ENCODE peak calls at places on chromosomes 4 and X, in nine cellular contexts. One of them, this sample, is unnamed.

GRCh38 chr4:105963461-105964400 is 68.5 kb downstream of the NPNT start:
- DNase-seq in A549: no peak
- DNase-seq in heart left ventricle: no peak
- DNase-seq in BJ: no peak
- DNase-seq in retinal pigment epithelial cell: peak
- DNase-seq in AG09309: no peak
- DNase-seq in cardiac fibroblast: no peak
- DNase-seq in B cell: no peak
- DNase-seq in upper lobe of right lung: no peak
- DNase-seq in this sample: no peak

GRCh38 chr4:146398896-146399443 is 122.8 kb downstream of the SLC10A7 start:
- DNase-seq in A549: no peak
- DNase-seq in heart left ventricle: no peak
- DNase-seq in BJ: no peak
- DNase-seq in retinal pigment epithelial cell: no peak
- DNase-seq in AG09309: no peak
- DNase-seq in cardiac fibroblast: no peak
- DNase-seq in B cell: no peak
- DNase-seq in upper lobe of right lung: no peak
- DNase-seq in this sample: no peak

GRCh38 chr4:184203300-184203699 is 14.4 kb downstream of the ENPP6 start:
- DNase-seq in A549: no peak
- DNase-seq in heart left ventricle: no peak
- DNase-seq in BJ: no peak
- DNase-seq in retinal pigment epithelial cell: no peak
- DNase-seq in AG09309: no peak
- DNase-seq in cardiac fibroblast: no peak
- DNase-seq in B cell: no peak
- DNase-seq in upper lobe of right lung: no peak
- DNase-seq in this sample: no peak

GRCh38 chr4:142846105-142846728 is at the start of gene INPP4B:
- DNase-seq in A549: peak
- DNase-seq in heart left ventricle: peak
- DNase-seq in BJ: no peak
- DNase-seq in retinal pigment epithelial cell: peak
- DNase-seq in AG09309: no peak
- DNase-seq in cardiac fibroblast: peak
- DNase-seq in B cell: no peak
- DNase-seq in upper lobe of right lung: peak
- DNase-seq in this sample: peak

GRCh38 chr4:176906693-176907092 is 114.0 kb upstream of the VEGFC start:
- DNase-seq in A549: no peak
- DNase-seq in heart left ventricle: no peak
- DNase-seq in BJ: no peak
- DNase-seq in retinal pigment epithelial cell: no peak
- DNase-seq in AG09309: no peak
- DNase-seq in cardiac fibroblast: no peak
- DNase-seq in B cell: no peak
- DNase-seq in upper lobe of right lung: no peak
- DNase-seq in this sample: no peak

GRCh38 chr4:99537674-99538073 is 26.2 kb downstream of the TRMT10A start:
- DNase-seq in A549: no peak
- DNase-seq in heart left ventricle: no peak
- DNase-seq in BJ: no peak
- DNase-seq in retinal pigment epithelial cell: no peak
- DNase-seq in AG09309: no peak
- DNase-seq in cardiac fibroblast: no peak
- DNase-seq in B cell: no peak
- DNase-seq in upper lobe of right lung: no peak
- DNase-seq in this sample: no peak

GRCh38 chr4:146495277-146495676 is 26.5 kb downstream of the SLC10A7 start:
- DNase-seq in A549: no peak
- DNase-seq in heart left ventricle: no peak
- DNase-seq in BJ: no peak
- DNase-seq in retinal pigment epithelial cell: no peak
- DNase-seq in AG09309: no peak
- DNase-seq in cardiac fibroblast: peak
- DNase-seq in B cell: no peak
- DNase-seq in upper lobe of right lung: no peak
- DNase-seq in this sample: peak

GRCh38 chr4:188076169-188076568 is 33.2 kb downstream of the TRIML2 start:
- DNase-seq in A549: no peak
- DNase-seq in heart left ventricle: no peak
- DNase-seq in BJ: no peak
- DNase-seq in retinal pigment epithelial cell: no peak
- DNase-seq in AG09309: no peak
- DNase-seq in cardiac fibroblast: no peak
- DNase-seq in B cell: no peak
- DNase-seq in upper lobe of right lung: no peak
- DNase-seq in this sample: no peak

GRCh38 chrX:300334-300733 is 18.3 kb downstream of the GTPBP6 start:
- DNase-seq in A549: no peak
- DNase-seq in heart left ventricle: no peak
- DNase-seq in BJ: no peak
- DNase-seq in retinal pigment epithelial cell: no peak
- DNase-seq in AG09309: no peak
- DNase-seq in cardiac fibroblast: no peak
- DNase-seq in B cell: no peak
- DNase-seq in upper lobe of right lung: no peak
- DNase-seq in this sample: no peak

GRCh38 chrX:37818031-37818430 is 29.3 kb downstream of the DYNLT3 start:
- DNase-seq in A549: no peak
- DNase-seq in heart left ventricle: no peak
- DNase-seq in BJ: no peak
- DNase-seq in retinal pigment epithelial cell: no peak
- DNase-seq in AG09309: no peak
- DNase-seq in cardiac fibroblast: no peak
- DNase-seq in B cell: peak
- DNase-seq in upper lobe of right lung: no peak
- DNase-seq in this sample: no peak

GRCh38 chrX:11341274-11342256 is 48.4 kb downstream of the AMELX start:
- DNase-seq in A549: peak
- DNase-seq in heart left ventricle: peak
- DNase-seq in BJ: peak
- DNase-seq in retinal pigment epithelial cell: peak
- DNase-seq in AG09309: peak
- DNase-seq in cardiac fibroblast: peak
- DNase-seq in B cell: peak
- DNase-seq in upper lobe of right lung: peak
- DNase-seq in this sample: peak

GRCh38 chr4:5142726-5143125 is 91.4 kb downstream of the STK32B start:
- DNase-seq in A549: peak
- DNase-seq in heart left ventricle: no peak
- DNase-seq in BJ: no peak
- DNase-seq in retinal pigment epithelial cell: no peak
- DNase-seq in AG09309: no peak
- DNase-seq in cardiac fibroblast: peak
- DNase-seq in B cell: no peak
- DNase-seq in upper lobe of right lung: no peak
- DNase-seq in this sample: peak

GRCh38 chr4:153181293-153182080 is 22.8 kb upstream of the TRIM2 start:
- DNase-seq in A549: no peak
- DNase-seq in heart left ventricle: no peak
- DNase-seq in BJ: peak
- DNase-seq in retinal pigment epithelial cell: no peak
- DNase-seq in AG09309: no peak
- DNase-seq in cardiac fibroblast: no peak
- DNase-seq in B cell: no peak
- DNase-seq in upper lobe of right lung: no peak
- DNase-seq in this sample: peak

GRCh38 chr4:153547520-153547919 is 81.4 kb downstream of the TMEM131L start:
- DNase-seq in A549: no peak
- DNase-seq in heart left ventricle: no peak
- DNase-seq in BJ: no peak
- DNase-seq in retinal pigment epithelial cell: no peak
- DNase-seq in AG09309: no peak
- DNase-seq in cardiac fibroblast: no peak
- DNase-seq in B cell: no peak
- DNase-seq in upper lobe of right lung: no peak
- DNase-seq in this sample: no peak

GRCh38 chr4:783133-783541 is 42.8 kb downstream of the CPLX1 start:
- DNase-seq in A549: no peak
- DNase-seq in heart left ventricle: no peak
- DNase-seq in BJ: no peak
- DNase-seq in retinal pigment epithelial cell: no peak
- DNase-seq in AG09309: no peak
- DNase-seq in cardiac fibroblast: no peak
- DNase-seq in B cell: no peak
- DNase-seq in upper lobe of right lung: no peak
- DNase-seq in this sample: no peak

GRCh38 chr4:99190336-99190735 is 28.7 kb downstream of the ADH6 start:
- DNase-seq in A549: no peak
- DNase-seq in heart left ventricle: no peak
- DNase-seq in BJ: no peak
- DNase-seq in retinal pigment epithelial cell: no peak
- DNase-seq in AG09309: no peak
- DNase-seq in cardiac fibroblast: no peak
- DNase-seq in B cell: no peak
- DNase-seq in upper lobe of right lung: no peak
- DNase-seq in this sample: no peak

GRCh38 chr4:73608677-73609594 is 11.3 kb downstream of the RASSF6 start:
- DNase-seq in A549: peak
- DNase-seq in heart left ventricle: no peak
- DNase-seq in BJ: no peak
- DNase-seq in retinal pigment epithelial cell: no peak
- DNase-seq in AG09309: peak
- DNase-seq in cardiac fibroblast: peak
- DNase-seq in B cell: no peak
- DNase-seq in upper lobe of right lung: no peak
- DNase-seq in this sample: peak

GRCh38 chr4:115945026-115945425 is 831.6 kb upstream of the NDST4 start:
- DNase-seq in A549: no peak
- DNase-seq in heart left ventricle: no peak
- DNase-seq in BJ: no peak
- DNase-seq in retinal pigment epithelial cell: no peak
- DNase-seq in AG09309: no peak
- DNase-seq in cardiac fibroblast: no peak
- DNase-seq in B cell: no peak
- DNase-seq in upper lobe of right lung: no peak
- DNase-seq in this sample: no peak

GRCh38 chr4:151166662-151167061 is 67.2 kb downstream of the RPS3A start:
- DNase-seq in A549: no peak
- DNase-seq in heart left ventricle: no peak
- DNase-seq in BJ: no peak
- DNase-seq in retinal pigment epithelial cell: no peak
- DNase-seq in AG09309: no peak
- DNase-seq in cardiac fibroblast: no peak
- DNase-seq in B cell: no peak
- DNase-seq in upper lobe of right lung: no peak
- DNase-seq in this sample: no peak

GRCh38 chr4:108754327-108754726 is 8.5 kb downstream of the ETNPPL start:
- DNase-seq in A549: no peak
- DNase-seq in heart left ventricle: no peak
- DNase-seq in BJ: no peak
- DNase-seq in retinal pigment epithelial cell: no peak
- DNase-seq in AG09309: no peak
- DNase-seq in cardiac fibroblast: no peak
- DNase-seq in B cell: no peak
- DNase-seq in upper lobe of right lung: no peak
- DNase-seq in this sample: no peak

GRCh38 chr4:22625301-22625700 is 67.4 kb upstream of the GBA3 start:
- DNase-seq in A549: no peak
- DNase-seq in heart left ventricle: no peak
- DNase-seq in BJ: no peak
- DNase-seq in retinal pigment epithelial cell: no peak
- DNase-seq in AG09309: no peak
- DNase-seq in cardiac fibroblast: no peak
- DNase-seq in B cell: no peak
- DNase-seq in upper lobe of right lung: no peak
- DNase-seq in this sample: no peak

GRCh38 chrX:55450259-55450658 is 1.7 kb upstream of the MAGEH1 start:
- DNase-seq in A549: peak
- DNase-seq in heart left ventricle: no peak
- DNase-seq in BJ: no peak
- DNase-seq in retinal pigment epithelial cell: no peak
- DNase-seq in AG09309: no peak
- DNase-seq in cardiac fibroblast: peak
- DNase-seq in B cell: no peak
- DNase-seq in upper lobe of right lung: no peak
- DNase-seq in this sample: no peak

GRCh38 chr4:98994474-98995182 is 893 bp upstream of the METAP1 start:
- DNase-seq in A549: peak
- DNase-seq in heart left ventricle: no peak
- DNase-seq in BJ: no peak
- DNase-seq in retinal pigment epithelial cell: no peak
- DNase-seq in AG09309: no peak
- DNase-seq in cardiac fibroblast: no peak
- DNase-seq in B cell: no peak
- DNase-seq in upper lobe of right lung: no peak
- DNase-seq in this sample: peak

GRCh38 chrX:16671005-16671404 is 21.0 kb downstream of the S100G start:
- DNase-seq in A549: peak
- DNase-seq in heart left ventricle: no peak
- DNase-seq in BJ: no peak
- DNase-seq in retinal pigment epithelial cell: no peak
- DNase-seq in AG09309: no peak
- DNase-seq in cardiac fibroblast: peak
- DNase-seq in B cell: no peak
- DNase-seq in upper lobe of right lung: no peak
- DNase-seq in this sample: no peak
- TF ChIP-seq CTCF in A549: peak
- TF ChIP-seq CTCF in heart left ventricle: peak
- TF ChIP-seq CTCF in BJ: peak
- TF ChIP-seq CTCF in retinal pigment epithelial cell: peak
- TF ChIP-seq CTCF in AG09309: peak
- TF ChIP-seq CTCF in cardiac fibroblast: peak
- TF ChIP-seq CTCF in B cell: no peak
- TF ChIP-seq CTCF in upper lobe of right lung: peak
- TF ChIP-seq CTCF in this sample: peak

GRCh38 chr4:133320576-133321170 is 171.6 kb downstream of the PCDH10 start:
- DNase-seq in A549: peak
- DNase-seq in heart left ventricle: no peak
- DNase-seq in BJ: no peak
- DNase-seq in retinal pigment epithelial cell: no peak
- DNase-seq in AG09309: no peak
- DNase-seq in cardiac fibroblast: peak
- DNase-seq in B cell: no peak
- DNase-seq in upper lobe of right lung: no peak
- DNase-seq in this sample: peak
- TF ChIP-seq CTCF in A549: peak
- TF ChIP-seq CTCF in heart left ventricle: peak
- TF ChIP-seq CTCF in BJ: peak
- TF ChIP-seq CTCF in retinal pigment epithelial cell: peak
- TF ChIP-seq CTCF in AG09309: peak
- TF ChIP-seq CTCF in cardiac fibroblast: peak
- TF ChIP-seq CTCF in B cell: peak
- TF ChIP-seq CTCF in upper lobe of right lung: peak
- TF ChIP-seq CTCF in this sample: peak

GRCh38 chr4:38055566-38055965 is 95.4 kb downstream of the PTTG2 start:
- DNase-seq in A549: no peak
- DNase-seq in heart left ventricle: no peak
- DNase-seq in BJ: no peak
- DNase-seq in retinal pigment epithelial cell: no peak
- DNase-seq in AG09309: no peak
- DNase-seq in cardiac fibroblast: no peak
- DNase-seq in B cell: no peak
- DNase-seq in upper lobe of right lung: no peak
- DNase-seq in this sample: no peak
- TF ChIP-seq CTCF in A549: no peak
- TF ChIP-seq CTCF in heart left ventricle: no peak
- TF ChIP-seq CTCF in BJ: peak
- TF ChIP-seq CTCF in retinal pigment epithelial cell: no peak
- TF ChIP-seq CTCF in AG09309: no peak
- TF ChIP-seq CTCF in cardiac fibroblast: peak
- TF ChIP-seq CTCF in B cell: no peak
- TF ChIP-seq CTCF in upper lobe of right lung: no peak
- TF ChIP-seq CTCF in this sample: peak

GRCh38 chrX:10254746-10255145 is 98.0 kb downstream of the CLCN4 start:
- DNase-seq in A549: peak
- DNase-seq in heart left ventricle: no peak
- DNase-seq in BJ: no peak
- DNase-seq in retinal pigment epithelial cell: no peak
- DNase-seq in AG09309: no peak
- DNase-seq in cardiac fibroblast: no peak
- DNase-seq in B cell: no peak
- DNase-seq in upper lobe of right lung: no peak
- DNase-seq in this sample: no peak
- TF ChIP-seq CTCF in A549: peak
- TF ChIP-seq CTCF in heart left ventricle: no peak
- TF ChIP-seq CTCF in BJ: peak
- TF ChIP-seq CTCF in retinal pigment epithelial cell: peak
- TF ChIP-seq CTCF in AG09309: peak
- TF ChIP-seq CTCF in cardiac fibroblast: no peak
- TF ChIP-seq CTCF in B cell: no peak
- TF ChIP-seq CTCF in upper lobe of right lung: no peak
- TF ChIP-seq CTCF in this sample: peak

This sample was measured in HFFc6.